ENCODE peak calls at places on chromosomes 12 and 14, in nine cellular contexts. S, K, V, C, A, U, J, P and X are unnamed samples.

GRCh38 chr14:67738740-67739504 is 37.2 kb downstream of the RDH12 start:
- DNase-seq in S (peak; percentile 93), U (peak; percentile 89), A (no peak), P (no peak), K (peak; percentile 89), C (no peak), V (no peak), J (peak; percentile 82), X (no peak)

GRCh38 chr14:106564058-106564643 is 1037.8 kb downstream of the TMEM121 start:
- DNase-seq in V (no peak), P (peak; percentile 62), K (no peak), U (peak; percentile 66), A (peak; percentile 55), S (peak; percentile 16), C (no peak), J (no peak), X (no peak)

GRCh38 chr14:33755358-33755757 is 195.5 kb downstream of the EGLN3 start:
- DNase-seq in P (no peak), U (no peak), C (no peak), K (no peak), S (peak; percentile 60), V (no peak), A (no peak), J (no peak), X (no peak)

GRCh38 chr12:11832100-11832499 is 182.6 kb downstream of the ETV6 start:
- DNase-seq in V (no peak), J (no peak), K (no peak), A (no peak), P (no peak), S (no peak), U (no peak), C (no peak), X (no peak)

GRCh38 chr14:58332514-58332913 is 34.2 kb downstream of the ARID4A start:
- DNase-seq in K (no peak), U (no peak), J (no peak), P (no peak), C (no peak), A (no peak), S (no peak), V (no peak), X (no peak)

GRCh38 chr12:9796346-9796745 is 30.9 kb upstream of the KLRF1 start:
- DNase-seq in J (no peak), U (no peak), A (no peak), S (no peak), K (no peak), P (no peak), C (no peak), V (no peak), X (no peak)

GRCh38 chr12:52716061-52716460 is 12.7 kb upstream of the KRT77 start:
- DNase-seq in U (no peak), S (no peak), V (no peak), A (no peak), C (no peak), K (no peak), P (no peak), J (no peak), X (no peak)

GRCh38 chr14:94423465-94424056 is 29.0 kb downstream of the SERPINA11 start:
- DNase-seq in A (peak; percentile 28), S (peak; percentile 66), K (peak; percentile 76), V (peak; percentile 58), J (peak; percentile 62), C (peak; percentile 69), U (peak; percentile 82), P (peak; percentile 10), X (peak; percentile 27)

GRCh38 chr12:54421175-54421872 is 2.3 kb upstream of the ITGA5 start:
- DNase-seq in P (no peak), A (no peak), S (no peak), J (peak; percentile 69), K (peak; percentile 97), U (no peak), C (no peak), V (no peak), X (no peak)

GRCh38 chr14:101494826-101495225 is 66.5 kb upstream of the DIO3 start:
- DNase-seq in A (no peak), P (no peak), S (no peak), K (peak; percentile 25), U (no peak), C (no peak), V (no peak), J (no peak), X (peak; percentile 1)

GRCh38 chr12:51773145-51773869 is 75.2 kb downstream of the FIGNL2 start:
- DNase-seq in J (no peak), A (no peak), C (no peak), K (no peak), U (peak; percentile 42), V (no peak), S (peak; percentile 90), P (no peak), X (no peak)

GRCh38 chr12:101018540-101018939 is 191.5 kb downstream of the SLC5A8 start:
- DNase-seq in V (no peak), K (no peak), C (no peak), U (no peak), S (peak; percentile 89), A (no peak), J (no peak), P (no peak), X (no peak)

GRCh38 chr12:53963434-53964314 is 9.0 kb downstream of the HOXC12 start:
- DNase-seq in P (no peak), J (no peak), C (no peak), A (no peak), K (no peak), U (no peak), S (no peak), V (no peak), X (no peak)

GRCh38 chr14:75229923-75230792 is 48.5 kb upstream of the FOS start:
- DNase-seq in V (no peak), C (no peak), S (peak; percentile 74), K (no peak), P (peak; percentile 65), J (no peak), U (peak; percentile 64), A (peak; percentile 52), X (no peak)

GRCh38 chr12:68364893-68365725 is 32.9 kb upstream of the MDM1 start:
- DNase-seq in J (peak; percentile 87), S (peak; percentile 76), V (peak; percentile 14), K (peak; percentile 95), C (peak; percentile 85), U (peak; percentile 100), A (peak; percentile 86), P (peak; percentile 84), X (peak; percentile 61)
- TF ChIP-seq CTCF in J (no peak), S (no peak), V (no peak), K (no peak), C (no peak), U (no peak), A (no peak), P (no peak), X (no peak)

GRCh38 chr14:77805703-77806102 is 5.8 kb downstream of the ADCK1 start:
- DNase-seq in J (no peak), K (no peak), V (no peak), P (no peak), A (no peak), C (no peak), U (no peak), S (no peak), X (no peak)

GRCh38 chr14:77800814-77801213 is 905 bp downstream of the ADCK1 start:
- DNase-seq in C (no peak), U (no peak), P (no peak), A (no peak), K (no peak), S (no peak), J (no peak), V (no peak), X (no peak)

GRCh38 chr14:77809011-77809410 is 9.1 kb downstream of the ADCK1 start:
- DNase-seq in P (no peak), U (no peak), K (no peak), J (no peak), S (no peak), A (no peak), V (no peak), C (no peak), X (no peak)

GRCh38 chr14:77808250-77808649 is 8.3 kb downstream of the ADCK1 start:
- DNase-seq in J (no peak), P (no peak), A (no peak), S (no peak), U (no peak), C (no peak), K (no peak), V (no peak), X (no peak)

DNA sequence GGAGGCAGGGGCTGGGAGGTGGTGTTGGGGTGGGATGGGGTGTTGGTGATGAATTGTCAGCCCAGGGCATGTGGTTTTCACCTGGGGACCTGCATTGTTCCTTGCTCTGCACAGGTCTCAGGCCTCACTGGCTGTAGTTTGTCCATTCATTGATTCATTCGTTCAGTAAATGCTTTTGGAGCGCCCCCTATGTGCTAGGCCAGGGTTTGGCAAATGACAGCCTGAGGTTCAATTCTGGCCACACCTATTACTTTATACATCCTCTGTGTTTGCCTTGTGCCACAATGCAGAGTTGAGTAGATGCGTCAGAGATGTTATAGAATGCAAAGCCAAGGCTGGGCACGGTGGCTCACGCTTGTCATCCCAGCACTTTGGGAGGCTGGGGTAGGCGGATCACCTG is 4.7 kb downstream of the ADCK1 start:
- DNase-seq in K (no peak), P (no peak), S (peak; percentile 82), A (peak; percentile 18), V (no peak), J (no peak), U (peak; percentile 55), C (no peak), X (no peak)
- TF ChIP-seq CTCF in K (no peak), P (peak; percentile 62), S (peak; percentile 74), A (no peak), V (peak; percentile 34), J (no peak), U (peak; percentile 65), C (no peak), X (no peak)

GRCh38 chr12:124426594-124427550 is 132.0 kb downstream of the RFLNA start:
- DNase-seq in K (no peak), C (no peak), A (no peak), J (peak; percentile 24), U (no peak), P (no peak), S (no peak), V (no peak), X (no peak)
- TF ChIP-seq CTCF in K (no peak), C (no peak), A (no peak), J (no peak), U (no peak), P (no peak), S (no peak), V (no peak), X (no peak)

GRCh38 chr12:50182461-50182860 is 15.3 kb upstream of the CERS5 start:
- DNase-seq in J (no peak), V (no peak), U (no peak), K (no peak), S (peak; percentile 61), A (no peak), C (no peak), P (no peak), X (no peak)
- TF ChIP-seq CTCF in J (no peak), V (no peak), U (no peak), K (no peak), S (peak; percentile 69), A (no peak), C (no peak), P (no peak), X (no peak)

DNA sequence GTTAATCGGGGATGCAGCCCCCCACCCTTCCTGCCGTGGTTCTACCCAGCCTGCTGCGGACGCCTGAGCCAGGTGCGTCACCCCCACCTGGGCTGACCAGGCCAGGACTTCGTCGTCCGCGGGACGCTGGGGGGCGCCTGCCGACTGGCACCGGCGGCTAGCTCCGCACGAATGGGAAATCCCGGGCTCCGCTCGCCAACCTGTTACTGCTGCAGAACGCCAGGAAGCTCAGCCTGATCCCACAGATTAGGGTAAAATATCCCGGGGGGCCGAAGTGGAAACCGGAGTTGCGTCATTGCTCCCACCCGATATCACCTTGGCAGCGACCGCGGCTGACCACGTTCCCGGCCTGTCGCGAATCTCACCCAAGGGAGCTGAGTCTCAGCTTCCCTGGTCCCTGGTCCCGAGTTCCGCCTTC is 528 bp upstream of the VDR start:
- DNase-seq in P (peak; percentile 38), J (no peak), S (peak; percentile 77), C (peak; percentile 53), V (peak; percentile 70), U (no peak), K (peak; percentile 69), A (peak; percentile 30), X (peak; percentile 61)
- TF ChIP-seq CTCF in P (peak; percentile 61), J (peak; percentile 32), S (peak; percentile 76), C (no peak), V (peak; percentile 67), U (no peak), K (peak; percentile 27), A (no peak), X (no peak)